ENCODE peak calls at places on chromosome 16, in five cellular contexts. U, H, G, K and X are unnamed samples. For H3K4me1, the result is how much of the 10 kb centered on the place peaks cover.

GRCh38 chr16:80936410-80936809 is 70.3 kb downstream of the CMC2 start:
- DNase-seq in U (no peak), H (no peak), G (no peak), K (no peak), X (no peak)

GRCh38 chr16:391885-392335 is 5.1 kb upstream of the NME4 start:
- DNase-seq in U (peak), H (peak), G (peak), K (peak), X (no peak)

GRCh38 chr16:81172769-81173658 is 65.5 kb upstream of the BCO1 start:
- DNase-seq in U (no peak), H (no peak), G (no peak), K (no peak), X (no peak)

GRCh38 chr16:2514333-2515179 is 804 bp downstream of the ATP6V0C start:
- DNase-seq in U (no peak), H (peak), G (no peak), K (peak), X (no peak)

GRCh38 chr16:58198739-58199411 is 969 bp upstream of the CSNK2A2 start:
- DNase-seq in U (no peak), H (no peak), G (no peak), K (no peak), X (no peak)

GRCh38 chr16:86931410-86931941 is 353.1 kb downstream of the FOXL1 start:
- DNase-seq in U (no peak), H (no peak), G (no peak), K (no peak), X (no peak)

GRCh38 chr16:30934827-30935557 is 11.6 kb downstream of the FBXL19 start:
- DNase-seq in U (peak), H (peak), G (peak), K (peak), X (no peak)

GRCh38 chr16:57039148-57039812 is 49.9 kb downstream of the NLRC5 start:
- DNase-seq in U (peak), H (peak), G (no peak), K (no peak), X (no peak)

GRCh38 chr16:1687427-1688316 is 9.6 kb downstream of the JPT2 start:
- DNase-seq in U (no peak), H (no peak), G (no peak), K (no peak), X (no peak)

GRCh38 chr16:79798416-79799053 is 198.0 kb upstream of the MAF start:
- DNase-seq in U (no peak), H (no peak), G (no peak), K (no peak), X (no peak)

GRCh38 chr16:6611535-6611934 is 721.1 kb upstream of the RBFOX1 start:
- DNase-seq in U (no peak), H (no peak), G (no peak), K (peak), X (no peak)
- TF ChIP-seq CTCF in U (no peak), H (no peak), G (peak), K (peak), X (no peak)

GRCh38 chr16:84821728-84822676 is 2.2 kb downstream of the CRISPLD2 start:
- DNase-seq in U (no peak), H (no peak), G (no peak), K (no peak), X (no peak)
- H3K4me3 ChIP-seq in U (no peak), H (no peak), G (no peak), K (no peak), X (peak)

DNA sequence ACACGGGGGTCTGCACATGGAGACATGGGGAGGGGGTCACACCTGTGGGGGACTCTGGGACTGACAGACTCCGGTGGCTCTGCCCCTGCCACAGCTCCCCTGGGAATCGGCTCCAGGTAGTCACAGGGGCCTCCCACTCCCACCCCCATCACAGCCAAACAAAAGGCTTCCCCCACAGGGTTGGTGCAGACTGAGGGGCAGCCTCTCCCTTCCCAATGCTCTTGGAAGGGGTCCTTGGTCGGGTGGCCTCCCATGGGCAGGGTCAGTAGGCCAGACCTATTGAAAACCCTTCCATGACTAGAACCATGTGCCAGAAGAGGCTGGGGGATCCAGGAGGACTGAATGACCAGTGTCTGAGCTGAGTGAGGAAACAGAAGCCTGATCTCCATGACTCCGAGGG is 28.7 kb downstream of the TK2 start:
- DNase-seq in U (no peak), H (no peak), G (no peak), K (no peak), X (no peak)
- H3K4me1 ChIP-seq in U (half or more), H (half or more), G (under half), K (under half), X (under half)

DNA sequence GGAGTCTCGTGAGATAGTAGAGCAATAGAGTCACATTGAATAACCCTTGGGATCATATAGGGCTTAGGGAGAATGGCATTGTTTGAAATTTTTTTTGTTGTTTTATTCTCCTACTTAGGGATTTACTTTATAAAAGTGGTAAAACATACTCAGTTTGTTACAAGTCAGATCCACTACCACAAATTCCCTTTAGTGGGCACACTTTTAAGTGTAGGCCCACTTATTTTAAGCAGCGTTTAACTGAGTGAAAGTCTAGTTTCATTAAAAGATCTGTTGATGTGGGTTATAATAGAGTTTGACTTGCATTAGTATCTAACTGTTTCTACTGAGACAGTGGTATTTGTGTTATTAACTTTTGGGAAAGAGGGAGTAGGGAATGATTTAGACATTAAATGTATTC is 49.3 kb downstream of the USP10 start:
- DNase-seq in U (no peak), H (no peak), G (no peak), K (no peak), X (no peak)
- TF ChIP-seq CTCF in U (no peak), H (no peak), G (peak), K (no peak), X (no peak)

GRCh38 chr16:29663020-29663828 is at the start of gene SPN:
- DNase-seq in U (peak), H (peak), G (no peak), K (no peak), X (no peak)

GRCh38 chr16:29662729-29663019 is 373 bp upstream of the SPN start:
- DNase-seq in U (peak), H (peak), G (no peak), K (no peak), X (no peak)

GRCh38 chr16:29662000-29662728 is 883 bp upstream of the SPN start:
- DNase-seq in U (no peak), H (no peak), G (no peak), K (no peak), X (no peak)

GRCh38 chr16:29664133-29664912 is 1.3 kb downstream of the SPN start:
- DNase-seq in U (peak), H (peak), G (no peak), K (peak), X (no peak)

GRCh38 chr16:29663829-29664132 is 734 bp downstream of the SPN start:
- DNase-seq in U (no peak), H (no peak), G (no peak), K (no peak), X (no peak)
- H3K4me3 ChIP-seq in U (peak), H (no peak), G (no peak), K (no peak), X (peak)

GRCh38 chr16:50745940-50746339 is 4.1 kb downstream of the CYLD start:
- DNase-seq in U (no peak), H (no peak), G (no peak), K (no peak), X (no peak)
- H3K4me1 ChIP-seq in U (half or more), H (under half), G (under half), K (under half), X (under half)

GRCh38 chr16:17544785-17545184 is 74.0 kb upstream of the XYLT1 start:
- DNase-seq in U (peak), H (no peak), G (peak), K (peak), X (no peak)
- TF ChIP-seq CTCF in U (peak), H (no peak), G (peak), K (peak), X (peak)

GRCh38 chr16:19377864-19378263 is 39.8 kb upstream of the TMC5 start:
- DNase-seq in U (no peak), H (no peak), G (no peak), K (no peak), X (no peak)

GRCh38 chr16:19382887-19383816 is 34.5 kb upstream of the TMC5 start:
- DNase-seq in U (no peak), H (peak), G (peak), K (no peak), X (no peak)

GRCh38 chr16:19382084-19382801 is 35.4 kb upstream of the TMC5 start:
- DNase-seq in U (no peak), H (peak), G (no peak), K (no peak), X (no peak)

GRCh38 chr16:19379838-19380237 is 37.8 kb upstream of the TMC5 start:
- DNase-seq in U (no peak), H (no peak), G (no peak), K (no peak), X (no peak)

GRCh38 chr16:19380316-19380715 is 37.4 kb upstream of the TMC5 start:
- DNase-seq in U (no peak), H (no peak), G (no peak), K (no peak), X (no peak)
- H3K4me3 ChIP-seq in U (no peak), H (no peak), G (no peak), K (no peak), X (no peak)